ENCODE peak calls at places on chromosomes 16 and 17, in eight cellular contexts. S is IMR-90; M is mesenteric fat pad; V is prostate gland; F is stimulated activated CD4-positive, alpha-beta T cell treated with anti-CD3 and anti-CD28 coated beads, Interleukin-2, amount 100 ng/mL, for 48 hours; Q is ovary; A is activated naive CD4-positive, alpha-beta T cell treated with Interleukin-2 at 50 U/mL for 16 hours; I is left ventricle myocardium inferior. E is an unnamed sample.

GRCh38 chr17:49440581-49440980 is 25.9 kb upstream of the PHB1 start:
- DNase-seq in V (no peak), A (no peak), M (no peak), F (no peak), S (no peak), Q (no peak), I (no peak), E (no peak)

GRCh38 chr17:55421179-55421934 is at the start of gene MMD:
- DNase-seq in M (peak; percentile 90), S (no peak), V (peak; percentile 39), I (no peak), F (peak; percentile 13), A (no peak), Q (peak; percentile 26), E (no peak)

GRCh38 chr17:80426671-80427326 is 11.8 kb downstream of the ENDOV start:
- DNase-seq in S (peak; percentile 50), Q (peak; percentile 56), A (peak; percentile 90), V (peak; percentile 33), M (no peak), I (peak; percentile 66), F (peak; percentile 89), E (peak; percentile 89)

GRCh38 chr16:682493-683395 is 1.4 kb downstream of the JMJD8 start:
- DNase-seq in S (no peak), A (no peak), V (no peak), M (no peak), I (no peak), Q (peak; percentile 29), F (no peak), E (no peak)

GRCh38 chr16:88638323-88639230 is at the start of gene IL17C:
- DNase-seq in S (no peak), Q (no peak), V (no peak), F (no peak), A (no peak), M (no peak), I (no peak), E (no peak)

GRCh38 chr16:56691885-56692284 is 9.6 kb downstream of the MT1X start:
- DNase-seq in S (peak; percentile 17), Q (no peak), A (no peak), V (peak; percentile 78), M (no peak), I (no peak), F (no peak), E (no peak)

GRCh38 chr17:73320601-73321264 is 8.9 kb upstream of the CDC42EP4 start:
- DNase-seq in Q (no peak), I (no peak), M (no peak), V (no peak), A (no peak), S (no peak), F (no peak), E (no peak)

GRCh38 chr17:66677201-66677981 is 157.5 kb upstream of the CACNG5 start:
- DNase-seq in F (no peak), A (no peak), I (no peak), M (no peak), S (peak; percentile 94), V (no peak), Q (no peak), E (no peak)

GRCh38 chr17:6554871-6555330 is 1.5 kb downstream of the PITPNM3 start:
- DNase-seq in V (no peak), F (no peak), Q (no peak), I (no peak), S (no peak), M (no peak), A (no peak), E (no peak)

GRCh38 chr17:70394430-70394829 is 225.1 kb downstream of the KCNJ2 start:
- DNase-seq in I (no peak), Q (no peak), F (no peak), A (no peak), S (no peak), V (no peak), M (no peak), E (no peak)

GRCh38 chr16:73735018-73735417 is 561.6 kb upstream of the PSMD7 start:
- DNase-seq in S (peak; percentile 75), A (no peak), Q (no peak), F (no peak), I (no peak), V (no peak), M (no peak), E (no peak)

GRCh38 chr17:6779411-6779810 is 3.4 kb downstream of the FBXO39 start:
- DNase-seq in F (no peak), Q (no peak), V (no peak), A (no peak), M (no peak), S (no peak), I (no peak), E (no peak)

GRCh38 chr17:15122857-15123256 is 142.3 kb downstream of the PMP22 start:
- DNase-seq in A (no peak), F (no peak), V (no peak), M (no peak), S (no peak), I (no peak), Q (no peak), E (no peak)

GRCh38 chr17:74453665-74454196 is 12.7 kb upstream of the CD300A start:
- DNase-seq in Q (no peak), A (peak; percentile 74), F (peak; percentile 65), S (no peak), M (no peak), V (no peak), I (no peak), E (no peak)

GRCh38 chr16:48081656-48082055 is 74.1 kb downstream of the ABCC12 start:
- DNase-seq in A (no peak), F (no peak), Q (no peak), I (no peak), S (peak; percentile 90), M (no peak), V (no peak), E (no peak)

GRCh38 chr17:69869667-69870066 is 205.4 kb upstream of the KCNJ16 start:
- DNase-seq in M (no peak), Q (no peak), V (no peak), I (no peak), F (no peak), A (no peak), S (no peak), E (no peak)

GRCh38 chr16:78122774-78123315 is 23.4 kb downstream of the WWOX start:
- DNase-seq in S (peak; percentile 53), I (no peak), Q (no peak), F (no peak), M (no peak), A (peak; percentile 24), V (peak; percentile 75), E (no peak)

GRCh38 chr16:70601576-70602575 is 44.5 kb upstream of the IL34 start:
- DNase-seq in I (no peak), V (no peak), F (no peak), M (no peak), S (peak; percentile 24), A (no peak), Q (no peak), E (no peak)

GRCh38 chr16:80460988-80461387 is 79.8 kb upstream of the DYNLRB2 start:
- DNase-seq in F (no peak), S (no peak), V (no peak), M (no peak), I (no peak), A (no peak), Q (no peak), E (no peak)

GRCh38 chr17:7511108-7511507 is 26.9 kb downstream of the POLR2A start:
- DNase-seq in F (no peak), M (no peak), V (no peak), I (no peak), Q (no peak), S (peak; percentile 21), A (no peak), E (no peak)

GRCh38 chr16:22346463-22346862 is 28.0 kb downstream of the CDR2 start:
- DNase-seq in M (no peak), I (no peak), Q (no peak), F (no peak), V (no peak), A (no peak), S (no peak), E (no peak)

GRCh38 chr16:28597692-28598261 is 927 bp upstream of the SULT1A2 start:
- DNase-seq in I (no peak), F (no peak), M (no peak), Q (no peak), A (no peak), V (no peak), S (no peak), E (no peak)

GRCh38 chr17:75105269-75106080 is 4.3 kb upstream of the ARMC7 start:
- DNase-seq in Q (no peak), M (no peak), A (peak; percentile 39), F (no peak), V (peak; percentile 70), S (peak; percentile 40), I (no peak), E (peak; percentile 43)

GRCh38 chr17:71922439-71922838 is 198.4 kb upstream of the SOX9 start:
- DNase-seq in Q (no peak), V (no peak), M (no peak), F (no peak), S (peak; percentile 85), I (no peak), A (no peak), E (no peak)

GRCh38 chr17:14464741-14465140 is 163.9 kb downstream of the HS3ST3B1 start:
- DNase-seq in I (no peak), M (no peak), S (peak; percentile 70), A (no peak), F (no peak), Q (no peak), V (peak; percentile 10), E (no peak)

GRCh38 chr17:77329741-77330531 is 189.2 kb downstream of the SEC14L1 start:
- DNase-seq in F (no peak), I (no peak), V (no peak), M (peak; percentile 75), Q (peak; percentile 15), S (no peak), A (no peak), E (no peak)

GRCh38 chr17:60960398-60961065 is 282.9 kb downstream of the BCAS3 start:
- DNase-seq in M (no peak), F (no peak), Q (no peak), A (no peak), I (no peak), V (no peak), S (no peak), E (no peak)

GRCh38 chr17:69637399-69638165 is 223.1 kb downstream of the MAP2K6 start:
- DNase-seq in S (peak; percentile 81), I (no peak), A (no peak), F (no peak), Q (no peak), V (no peak), M (no peak), E (no peak)

GRCh38 chr16:89198417-89199240 is 1.7 kb downstream of the SLC22A31 start:
- DNase-seq in A (no peak), M (no peak), I (no peak), Q (no peak), F (no peak), S (no peak), V (no peak), E (no peak)

GRCh38 chr16:67805718-67806427 is 487 bp downstream of the RANBP10 start:
- DNase-seq in S (no peak), V (no peak), A (no peak), Q (no peak), M (no peak), F (no peak), I (no peak), E (no peak)

GRCh38 chr17:74442670-74443515 is 11.0 kb downstream of the GPRC5C start:
- DNase-seq in V (peak; percentile 88), M (peak; percentile 95), A (peak; percentile 18), F (no peak), I (peak; percentile 94), Q (peak; percentile 88), S (no peak), E (no peak)

GRCh38 chr17:67183531-67183930 is 61.5 kb downstream of the HELZ start:
- DNase-seq in I (no peak), S (no peak), V (no peak), Q (no peak), F (no peak), A (no peak), M (no peak), E (no peak)

GRCh38 chr17:21551081-21551881 is 141.0 kb upstream of the KCNJ18 start:
- DNase-seq in V (peak; percentile 73), M (peak; percentile 93), F (peak; percentile 82), S (peak; percentile 89), Q (peak; percentile 77), A (peak; percentile 74), I (peak; percentile 84), E (peak; percentile 79)